ENCODE peak calls at places on chromosome 22, in six cellular contexts. One of them, this sample, is unnamed.

GRCh38 chr22:46774456-46775363 is 12.3 kb downstream of the TBC1D22A start:
- DNase-seq in NCI-H2081: no peak
- DNase-seq in lung: no peak
- DNase-seq in astrocyte of the cerebellum: no peak
- DNase-seq in CD4-positive, alpha-beta memory T cell: no peak
- DNase-seq in NB4: no peak
- DNase-seq in this sample: no peak

GRCh38 chr22:39985383-39986045 is 9.2 kb upstream of the FAM83F start:
- DNase-seq in NCI-H2081: no peak
- DNase-seq in lung: no peak
- DNase-seq in astrocyte of the cerebellum: no peak
- DNase-seq in CD4-positive, alpha-beta memory T cell: no peak
- DNase-seq in NB4: no peak
- DNase-seq in this sample: no peak

GRCh38 chr22:41822289-41823057 is 10.4 kb upstream of the SREBF2 start:
- DNase-seq in NCI-H2081: peak
- DNase-seq in lung: no peak
- DNase-seq in astrocyte of the cerebellum: peak
- DNase-seq in CD4-positive, alpha-beta memory T cell: peak
- DNase-seq in NB4: peak
- DNase-seq in this sample: peak

GRCh38 chr22:23401111-23401909 is 178.8 kb downstream of the IGLL1 start:
- DNase-seq in NCI-H2081: no peak
- DNase-seq in lung: no peak
- DNase-seq in astrocyte of the cerebellum: peak
- DNase-seq in CD4-positive, alpha-beta memory T cell: no peak
- DNase-seq in NB4: no peak
- DNase-seq in this sample: no peak

GRCh38 chr22:41482319-41482935 is 13.5 kb downstream of the ACO2 start:
- DNase-seq in NCI-H2081: no peak
- DNase-seq in lung: no peak
- DNase-seq in astrocyte of the cerebellum: no peak
- DNase-seq in CD4-positive, alpha-beta memory T cell: no peak
- DNase-seq in NB4: peak
- DNase-seq in this sample: peak

GRCh38 chr22:38699784-38700183 is 959 bp downstream of the JOSD1 start:
- DNase-seq in NCI-H2081: no peak
- DNase-seq in lung: no peak
- DNase-seq in astrocyte of the cerebellum: no peak
- DNase-seq in CD4-positive, alpha-beta memory T cell: no peak
- DNase-seq in NB4: peak
- DNase-seq in this sample: peak

GRCh38 chr22:19448739-19449421 is 1.4 kb upstream of the C22orf39 start:
- DNase-seq in NCI-H2081: no peak
- DNase-seq in lung: no peak
- DNase-seq in astrocyte of the cerebellum: no peak
- DNase-seq in CD4-positive, alpha-beta memory T cell: no peak
- DNase-seq in NB4: no peak
- DNase-seq in this sample: no peak

GRCh38 chr22:43994416-43994815 is 29.7 kb upstream of the PARVB start:
- DNase-seq in NCI-H2081: no peak
- DNase-seq in lung: no peak
- DNase-seq in astrocyte of the cerebellum: no peak
- DNase-seq in CD4-positive, alpha-beta memory T cell: no peak
- DNase-seq in NB4: no peak
- DNase-seq in this sample: no peak

GRCh38 chr22:44357962-44358553 is 45.3 kb upstream of the SHISAL1 start:
- DNase-seq in NCI-H2081: no peak
- DNase-seq in lung: no peak
- DNase-seq in astrocyte of the cerebellum: peak
- DNase-seq in CD4-positive, alpha-beta memory T cell: no peak
- DNase-seq in NB4: no peak
- DNase-seq in this sample: no peak

GRCh38 chr22:45512363-45512762 is 9.7 kb downstream of the FBLN1 start:
- DNase-seq in NCI-H2081: no peak
- DNase-seq in lung: no peak
- DNase-seq in astrocyte of the cerebellum: no peak
- DNase-seq in CD4-positive, alpha-beta memory T cell: no peak
- DNase-seq in NB4: no peak
- DNase-seq in this sample: no peak

GRCh38 chr22:35842954-35843353 is 125.3 kb downstream of the APOL5 start:
- DNase-seq in NCI-H2081: no peak
- DNase-seq in lung: peak
- DNase-seq in astrocyte of the cerebellum: no peak
- DNase-seq in CD4-positive, alpha-beta memory T cell: no peak
- DNase-seq in NB4: peak
- DNase-seq in this sample: peak

GRCh38 chr22:29798318-29798717 is 31.1 kb downstream of the UQCR10 start:
- DNase-seq in NCI-H2081: no peak
- DNase-seq in lung: no peak
- DNase-seq in astrocyte of the cerebellum: no peak
- DNase-seq in CD4-positive, alpha-beta memory T cell: no peak
- DNase-seq in NB4: peak
- DNase-seq in this sample: peak

GRCh38 chr22:22748297-22748743 is 103.9 kb downstream of the GGTLC2 start:
- DNase-seq in NCI-H2081: no peak
- DNase-seq in lung: peak
- DNase-seq in astrocyte of the cerebellum: peak
- DNase-seq in CD4-positive, alpha-beta memory T cell: peak
- DNase-seq in NB4: peak
- DNase-seq in this sample: peak

GRCh38 chr22:24601217-24602104 is 1.5 kb upstream of the GGT1 start:
- DNase-seq in NCI-H2081: no peak
- DNase-seq in lung: peak
- DNase-seq in astrocyte of the cerebellum: no peak
- DNase-seq in CD4-positive, alpha-beta memory T cell: no peak
- DNase-seq in NB4: peak
- DNase-seq in this sample: peak

GRCh38 chr22:21641417-21641794 is 696 bp upstream of the SDF2L1 start:
- DNase-seq in NCI-H2081: no peak
- DNase-seq in lung: peak
- DNase-seq in astrocyte of the cerebellum: no peak
- DNase-seq in CD4-positive, alpha-beta memory T cell: no peak
- DNase-seq in NB4: peak
- DNase-seq in this sample: no peak

GRCh38 chr22:38954414-38955043 is 2.9 kb upstream of the APOBEC3A start:
- DNase-seq in NCI-H2081: no peak
- DNase-seq in lung: no peak
- DNase-seq in astrocyte of the cerebellum: no peak
- DNase-seq in CD4-positive, alpha-beta memory T cell: no peak
- DNase-seq in NB4: no peak
- DNase-seq in this sample: no peak

GRCh38 chr22:23033116-23033905 is 37.0 kb upstream of the GNAZ start:
- DNase-seq in NCI-H2081: no peak
- DNase-seq in lung: no peak
- DNase-seq in astrocyte of the cerebellum: no peak
- DNase-seq in CD4-positive, alpha-beta memory T cell: no peak
- DNase-seq in NB4: no peak
- DNase-seq in this sample: no peak

GRCh38 chr22:29325785-29326315 is 10.4 kb upstream of the RASL10A start:
- DNase-seq in NCI-H2081: no peak
- DNase-seq in lung: no peak
- DNase-seq in astrocyte of the cerebellum: no peak
- DNase-seq in CD4-positive, alpha-beta memory T cell: no peak
- DNase-seq in NB4: no peak
- DNase-seq in this sample: no peak

GRCh38 chr22:38077096-38077495 is 6.9 kb downstream of the SLC16A8 start:
- DNase-seq in NCI-H2081: no peak
- DNase-seq in lung: no peak
- DNase-seq in astrocyte of the cerebellum: no peak
- DNase-seq in CD4-positive, alpha-beta memory T cell: no peak
- DNase-seq in NB4: no peak
- DNase-seq in this sample: no peak

GRCh38 chr22:45534339-45535192 is 31.9 kb downstream of the FBLN1 start:
- DNase-seq in NCI-H2081: peak
- DNase-seq in lung: no peak
- DNase-seq in astrocyte of the cerebellum: no peak
- DNase-seq in CD4-positive, alpha-beta memory T cell: no peak
- DNase-seq in NB4: no peak
- DNase-seq in this sample: no peak

GRCh38 chr22:19902245-19902699 is 39.3 kb upstream of the COMT start:
- DNase-seq in NCI-H2081: peak
- DNase-seq in lung: no peak
- DNase-seq in astrocyte of the cerebellum: no peak
- DNase-seq in CD4-positive, alpha-beta memory T cell: no peak
- DNase-seq in NB4: no peak
- DNase-seq in this sample: no peak

GRCh38 chr22:37259540-37260029 is 15.5 kb upstream of the RAC2 start:
- DNase-seq in NCI-H2081: no peak
- DNase-seq in lung: no peak
- DNase-seq in astrocyte of the cerebellum: no peak
- DNase-seq in CD4-positive, alpha-beta memory T cell: no peak
- DNase-seq in NB4: no peak
- DNase-seq in this sample: peak

GRCh38 chr22:19036523-19037273 is 85.5 kb downstream of the DGCR2 start:
- DNase-seq in NCI-H2081: no peak
- DNase-seq in lung: no peak
- DNase-seq in astrocyte of the cerebellum: no peak
- DNase-seq in CD4-positive, alpha-beta memory T cell: no peak
- DNase-seq in NB4: peak
- DNase-seq in this sample: peak

GRCh38 chr22:39188809-39189208 is 36.3 kb upstream of the CBX7 start:
- DNase-seq in NCI-H2081: no peak
- DNase-seq in lung: no peak
- DNase-seq in astrocyte of the cerebellum: no peak
- DNase-seq in CD4-positive, alpha-beta memory T cell: no peak
- DNase-seq in NB4: no peak
- DNase-seq in this sample: no peak

This sample was measured in KBM-7.